ENCODE peak calls at places on chromosomes 5 and 9, in five cellular contexts. S, U, P, H and B are unnamed samples.

GRCh38 chr9:74645007-74645639 is 148.0 kb downstream of the RORB start:
- DNase-seq in S (peak), U (no peak), P (peak), H (no peak), B (peak)

GRCh38 chr5:83069406-83069805 is 7.8 kb downstream of the TMEM167A start:
- DNase-seq in S (no peak), U (no peak), P (no peak), H (no peak), B (no peak)

GRCh38 chr9:2465921-2466460 is 155.6 kb upstream of the VLDLR start:
- DNase-seq in S (no peak), U (no peak), P (no peak), H (no peak), B (peak)

GRCh38 chr9:131179561-131180219 is 54.3 kb downstream of the NUP214 start:
- DNase-seq in S (peak), U (no peak), P (no peak), H (no peak), B (no peak)

GRCh38 chr5:128549496-128549895 is 11.5 kb upstream of the FBN2 start:
- DNase-seq in S (no peak), U (no peak), P (no peak), H (no peak), B (no peak)

GRCh38 chr9:20297646-20298084 is 324.6 kb downstream of the MLLT3 start:
- DNase-seq in S (no peak), U (no peak), P (no peak), H (no peak), B (no peak)

GRCh38 chr9:127792417-127793031 is 6.7 kb downstream of the CDK9 start:
- DNase-seq in S (no peak), U (no peak), P (no peak), H (no peak), B (no peak)

GRCh38 chr5:139561655-139562451 is 714 bp downstream of the UBE2D2 start:
- DNase-seq in S (no peak), U (peak), P (no peak), H (peak), B (peak)

GRCh38 chr5:174120436-174120835 is 74.9 kb downstream of the NSG2 start:
- DNase-seq in S (no peak), U (no peak), P (no peak), H (no peak), B (no peak)

GRCh38 chr9:86856259-86856658 is 91.0 kb downstream of the GAS1 start:
- DNase-seq in S (no peak), U (no peak), P (no peak), H (no peak), B (no peak)

GRCh38 chr5:67166460-67166871 is 30.1 kb downstream of the CD180 start:
- DNase-seq in S (no peak), U (peak), P (no peak), H (peak), B (no peak)

GRCh38 chr9:22079873-22080341 is 70.8 kb upstream of the CDKN2B start:
- DNase-seq in S (no peak), U (peak), P (no peak), H (no peak), B (no peak)

GRCh38 chr9:127531676-127532075 is 80.4 kb downstream of the LRSAM1 start:
- DNase-seq in S (no peak), U (no peak), P (no peak), H (no peak), B (no peak)

GRCh38 chr5:133400831-133401351 is 211.4 kb downstream of the FSTL4 start:
- DNase-seq in S (no peak), U (no peak), P (no peak), H (no peak), B (no peak)

GRCh38 chr9:83981126-83981871 is 694 bp downstream of the RMI1 start:
- DNase-seq in S (no peak), U (no peak), P (no peak), H (peak), B (peak)

GRCh38 chr5:119347574-119347973 is 8.2 kb upstream of the TNFAIP8 start:
- DNase-seq in S (no peak), U (no peak), P (no peak), H (no peak), B (no peak)

GRCh38 chr5:39073759-39074008 is 515 bp downstream of the RICTOR start:
- DNase-seq in S (no peak), U (no peak), P (peak), H (no peak), B (no peak)

GRCh38 chr9:107749787-107750444 is 260.3 kb upstream of the KLF4 start:
- DNase-seq in S (peak), U (no peak), P (peak), H (peak), B (peak)

GRCh38 chr5:65696892-65697291 is 25.0 kb downstream of the SGTB start:
- DNase-seq in S (no peak), U (no peak), P (no peak), H (no peak), B (no peak)

GRCh38 chr9:84397822-84398221 is 57.3 kb upstream of the SLC28A3 start:
- DNase-seq in S (peak), U (no peak), P (no peak), H (no peak), B (no peak)

GRCh38 chr5:144169904-144170275 is 569 bp downstream of the YIPF5 start:
- DNase-seq in S (no peak), U (peak), P (no peak), H (no peak), B (no peak)

GRCh38 chr5:15014809-15015208 is 143.2 kb upstream of the ANKH start:
- DNase-seq in S (no peak), U (no peak), P (no peak), H (no peak), B (no peak)

GRCh38 chr5:157175071-157175612 is 5.5 kb upstream of the ITK start:
- DNase-seq in S (no peak), U (no peak), P (no peak), H (no peak), B (no peak)

GRCh38 chr5:110356687-110357086 is 369.8 kb downstream of the TMEM232 start:
- DNase-seq in S (no peak), U (no peak), P (no peak), H (no peak), B (no peak)

GRCh38 chr5:140561753-140562523 is 2.5 kb downstream of the APBB3 start:
- DNase-seq in S (no peak), U (no peak), P (no peak), H (no peak), B (no peak)

GRCh38 chr5:179284751-179285191 is 60.5 kb downstream of the ADAMTS2 start:
- DNase-seq in S (no peak), U (no peak), P (no peak), H (no peak), B (no peak)

GRCh38 chr5:54454602-54455001 is 897 bp upstream of the HSPB3 start:
- DNase-seq in S (no peak), U (no peak), P (no peak), H (no peak), B (no peak)